ENCODE peak calls at places on chromosomes 3 and 15, in eight cellular contexts. G, I, C, N, T, A, Y and R are unnamed samples. For H3K36me3, the result is how much of the 10 kb centered on the place peaks cover.

GRCh38 chr15:29917600-29918597 is 95.6 kb upstream of the TJP1 start:
- DNase-seq in G (peak), I (no peak), C (no peak), N (no peak), T (no peak), A (no peak), Y (peak), R (no peak)

GRCh38 chr3:10389995-10390394 is 69.1 kb upstream of the SEC13 start:
- DNase-seq in G (no peak), I (no peak), C (no peak), N (no peak), T (peak), A (no peak), Y (no peak), R (no peak)

GRCh38 chr3:128459451-128459820 is 7.3 kb downstream of the DNAJB8 start:
- DNase-seq in G (no peak), I (no peak), C (no peak), N (no peak), T (no peak), A (no peak), Y (no peak), R (no peak)

GRCh38 chr3:30146978-30147377 is 459.4 kb upstream of the TGFBR2 start:
- DNase-seq in G (no peak), I (no peak), C (no peak), N (no peak), T (no peak), A (no peak), Y (peak), R (no peak)

GRCh38 chr3:134796313-134797079 is 1.4 kb downstream of the EPHB1 start:
- DNase-seq in G (peak), I (no peak), C (peak), N (peak), T (no peak), A (peak), Y (peak), R (peak)

GRCh38 chr15:63503739-63504246 is 600 bp upstream of the USP3 start:
- DNase-seq in G (peak), I (peak), C (peak), N (peak), T (peak), A (no peak), Y (peak), R (peak)

GRCh38 chr3:108287146-108287545 is 9.2 kb upstream of the HHLA2 start:
- DNase-seq in G (no peak), I (no peak), C (no peak), N (no peak), T (no peak), A (no peak), Y (no peak), R (no peak)

GRCh38 chr3:178304758-178305157 is 231.5 kb upstream of the KCNMB2 start:
- DNase-seq in G (peak), I (no peak), C (no peak), N (no peak), T (no peak), A (no peak), Y (peak), R (peak)

GRCh38 chr15:70289191-70289955 is 191.7 kb upstream of the TLE3 start:
- DNase-seq in G (no peak), I (no peak), C (peak), N (peak), T (no peak), A (no peak), Y (peak), R (peak)

GRCh38 chr3:55591893-55592292 is 104.8 kb upstream of the WNT5A start:
- DNase-seq in G (no peak), I (no peak), C (no peak), N (no peak), T (peak), A (no peak), Y (peak), R (no peak)

GRCh38 chr3:94303897-94304296 is 241.0 kb downstream of the NSUN3 start:
- DNase-seq in G (no peak), I (no peak), C (no peak), N (peak), T (peak), A (peak), Y (peak), R (peak)
- H3K27ac ChIP-seq in G (no peak), I (no peak), C (no peak), N (no peak), T (no peak), A (no peak), Y (no peak), R (no peak)

GRCh38 chr3:53229171-53229570 is 26.7 kb downstream of the TKT start:
- DNase-seq in G (no peak), I (no peak), C (no peak), N (no peak), T (no peak), A (no peak), Y (no peak), R (no peak)

GRCh38 chr3:53229606-53230005 is 26.2 kb downstream of the TKT start:
- DNase-seq in G (no peak), I (no peak), C (no peak), N (no peak), T (no peak), A (no peak), Y (no peak), R (no peak)

GRCh38 chr3:53226841-53227407 is 28.9 kb downstream of the TKT start:
- DNase-seq in G (no peak), I (no peak), C (no peak), N (no peak), T (no peak), A (no peak), Y (no peak), R (no peak)

GRCh38 chr3:53230041-53230621 is 25.7 kb downstream of the TKT start:
- DNase-seq in G (no peak), I (no peak), C (peak), N (peak), T (peak), A (no peak), Y (no peak), R (no peak)

DNA sequence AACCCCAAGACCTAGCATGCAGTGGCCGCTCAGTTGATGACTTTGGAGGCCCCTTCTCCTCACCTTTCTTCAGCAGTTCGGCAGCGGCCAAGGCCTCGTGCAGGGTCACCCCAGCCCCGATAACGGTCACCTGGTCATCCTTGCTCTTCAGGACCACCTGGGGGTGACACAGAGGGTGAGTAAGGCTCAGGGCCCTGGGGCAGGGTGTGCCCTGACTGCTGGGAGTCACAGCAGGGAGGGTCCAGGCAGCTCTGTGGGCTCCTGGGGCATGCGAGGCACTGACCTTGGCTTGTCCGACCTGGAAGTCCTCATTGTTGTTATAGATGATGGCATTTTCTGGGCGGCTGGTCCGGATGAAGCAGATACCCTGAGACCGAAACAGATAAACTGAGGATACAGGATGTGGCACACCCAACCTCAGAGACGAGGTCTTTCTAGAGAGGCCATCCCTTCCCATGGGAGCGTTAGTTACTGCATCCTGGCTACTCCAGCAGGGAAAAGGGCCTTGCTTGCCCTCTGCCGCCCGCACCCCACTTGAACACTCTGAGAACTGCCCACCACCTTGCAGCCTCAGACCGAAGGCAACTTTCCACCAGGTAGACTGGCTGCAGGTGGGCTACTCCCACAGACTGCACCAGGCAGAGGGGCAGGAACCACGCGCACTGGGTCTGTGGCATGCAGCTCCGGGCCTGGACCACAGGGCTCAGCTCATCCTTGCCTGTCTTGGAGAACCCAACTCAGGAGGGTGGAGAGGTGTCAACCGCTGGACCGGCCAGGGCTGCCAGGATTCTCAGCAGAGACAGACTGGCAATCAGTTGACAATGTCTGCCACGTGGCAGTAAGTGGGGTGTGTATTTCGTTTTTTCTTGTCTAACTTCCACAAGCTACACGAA is 27.6 kb downstream of the TKT start:
- DNase-seq in G (no peak), I (no peak), C (no peak), N (no peak), T (no peak), A (no peak), Y (no peak), R (no peak)
- H3K36me3 ChIP-seq in G (half or more), I (under half), C (half or more), N (half or more), T (under half), A (under half), Y (half or more), R (half or more)

GRCh38 chr3:70984756-70985155 is 598.8 kb downstream of the FOXP1 start:
- DNase-seq in G (no peak), I (no peak), C (no peak), N (no peak), T (no peak), A (no peak), Y (peak), R (no peak)
- H3K27ac ChIP-seq in G (no peak), I (no peak), C (no peak), N (no peak), T (no peak), A (no peak), Y (peak), R (peak)

DNA sequence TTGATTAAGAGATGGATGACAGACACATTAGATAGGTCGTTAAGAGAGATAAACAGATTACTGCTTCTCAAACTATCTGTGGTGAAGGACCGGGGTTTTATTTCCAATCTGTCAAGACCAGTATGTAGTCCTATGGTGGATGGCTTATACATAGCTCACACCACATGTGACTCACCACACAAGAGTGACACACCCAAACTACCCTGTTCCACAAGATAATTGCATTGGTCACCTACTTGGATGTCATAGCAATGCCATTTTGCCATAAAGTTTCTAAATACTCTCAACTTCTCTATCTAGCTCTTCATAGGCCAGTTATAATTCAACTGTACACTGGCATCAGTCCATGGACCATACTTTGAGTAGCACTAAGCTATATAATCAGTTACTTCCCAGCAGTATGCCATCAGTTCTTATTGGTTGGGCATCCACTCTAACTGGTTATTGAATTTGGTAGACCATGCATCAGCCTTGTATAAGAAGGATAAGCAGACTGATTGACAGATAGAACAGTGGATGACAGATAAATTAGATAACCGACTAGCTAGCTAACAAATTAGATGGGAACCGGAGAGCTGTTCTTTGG is 11.6 kb downstream of the WWTR1 start:
- DNase-seq in G (peak), I (no peak), C (no peak), N (no peak), T (no peak), A (no peak), Y (peak), R (no peak)
- H3K36me3 ChIP-seq in G (under half), I (under half), C (under half), N (under half), T (under half), A (under half), Y (under half), R (under half)